ENCODE peak calls at places on chromosomes 1 and 21, in four cellular contexts. One of them, this sample, is unnamed.

GRCh38 chr1:92754000-92754787 is 30.7 kb downstream of the EVI5 start:
- DNase-seq in GM12878: no peak
- DNase-seq in H1: no peak
- DNase-seq in K562: no peak
- DNase-seq in this sample: no peak

GRCh38 chr1:16724718-16725438 is 15.4 kb upstream of the RNU1-4 start:
- DNase-seq in GM12878: no peak
- DNase-seq in H1: peak
- DNase-seq in K562: peak
- DNase-seq in this sample: no peak

GRCh38 chr1:80064524-80064923 is 1058.0 kb upstream of the ADGRL4 start:
- DNase-seq in GM12878: no peak
- DNase-seq in H1: no peak
- DNase-seq in K562: no peak
- DNase-seq in this sample: no peak

GRCh38 chr1:48688102-48688760 is 88.5 kb downstream of the BEND5 start:
- DNase-seq in GM12878: no peak
- DNase-seq in H1: no peak
- DNase-seq in K562: peak
- DNase-seq in this sample: no peak

GRCh38 chr1:24902471-24902891 is 27.6 kb downstream of the RUNX3 start:
- DNase-seq in GM12878: no peak
- DNase-seq in H1: no peak
- DNase-seq in K562: no peak
- DNase-seq in this sample: no peak

GRCh38 chr1:172172267-172172880 is 248.1 kb upstream of the C1orf105 start:
- DNase-seq in GM12878: no peak
- DNase-seq in H1: no peak
- DNase-seq in K562: no peak
- DNase-seq in this sample: no peak

GRCh38 chr1:178172939-178173338 is 79.0 kb downstream of the RASAL2 start:
- DNase-seq in GM12878: no peak
- DNase-seq in H1: no peak
- DNase-seq in K562: no peak
- DNase-seq in this sample: no peak

GRCh38 chr1:25182629-25183028 is 49.7 kb downstream of the SYF2 start:
- DNase-seq in GM12878: no peak
- DNase-seq in H1: no peak
- DNase-seq in K562: no peak
- DNase-seq in this sample: no peak

GRCh38 chr21:45405819-45406762 is 1.1 kb downstream of the COL18A1 start:
- DNase-seq in GM12878: no peak
- DNase-seq in H1: no peak
- DNase-seq in K562: peak
- DNase-seq in this sample: peak

GRCh38 chr21:15692711-15693110 is 37.1 kb upstream of the USP25 start:
- DNase-seq in GM12878: no peak
- DNase-seq in H1: no peak
- DNase-seq in K562: no peak
- DNase-seq in this sample: no peak

GRCh38 chr1:178928985-178929384 is 58.1 kb upstream of the ANGPTL1 start:
- DNase-seq in GM12878: no peak
- DNase-seq in H1: no peak
- DNase-seq in K562: no peak
- DNase-seq in this sample: no peak

GRCh38 chr1:154141240-154141639 is 13.6 kb downstream of the NUP210L start:
- DNase-seq in GM12878: no peak
- DNase-seq in H1: no peak
- DNase-seq in K562: no peak
- DNase-seq in this sample: no peak

GRCh38 chr1:23273450-23274133 is 56.3 kb upstream of the HTR1D start:
- DNase-seq in GM12878: no peak
- DNase-seq in H1: no peak
- DNase-seq in K562: peak
- DNase-seq in this sample: peak

GRCh38 chr1:205800973-205801703 is 11.9 kb downstream of the SLC41A1 start:
- DNase-seq in GM12878: no peak
- DNase-seq in H1: no peak
- DNase-seq in K562: peak
- DNase-seq in this sample: no peak

GRCh38 chr1:94325379-94326302 is 88.3 kb upstream of the ARHGAP29 start:
- DNase-seq in GM12878: no peak
- DNase-seq in H1: no peak
- DNase-seq in K562: no peak
- DNase-seq in this sample: peak

GRCh38 chr1:94323311-94324167 is 86.2 kb upstream of the ARHGAP29 start:
- DNase-seq in GM12878: no peak
- DNase-seq in H1: no peak
- DNase-seq in K562: no peak
- DNase-seq in this sample: no peak

GRCh38 chr1:94324168-94324544 is 86.8 kb upstream of the ARHGAP29 start:
- DNase-seq in GM12878: no peak
- DNase-seq in H1: no peak
- DNase-seq in K562: no peak
- DNase-seq in this sample: no peak

GRCh38 chr1:94321662-94322061 is 84.3 kb upstream of the ARHGAP29 start:
- DNase-seq in GM12878: no peak
- DNase-seq in H1: no peak
- DNase-seq in K562: no peak
- DNase-seq in this sample: no peak

DNA sequence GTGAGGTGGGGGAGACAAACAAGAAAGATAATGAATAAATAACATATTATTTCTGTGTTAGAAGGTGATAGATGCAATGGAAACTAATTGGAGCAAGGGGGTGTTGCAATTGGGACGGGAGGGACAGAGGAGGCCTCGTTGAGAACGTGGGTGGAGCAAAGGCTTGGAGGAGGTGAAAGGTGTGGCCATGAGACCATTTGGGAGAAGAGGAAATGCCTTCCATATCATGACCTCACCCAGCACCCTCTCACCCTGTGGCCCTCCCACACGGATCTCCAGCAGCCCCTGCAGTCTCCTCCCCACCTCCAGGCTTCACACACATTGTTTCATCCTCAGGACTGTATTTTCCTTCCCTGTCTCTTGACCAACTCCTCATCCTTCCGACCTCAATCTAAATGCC is 85.3 kb upstream of the ARHGAP29 start:
- DNase-seq in GM12878: no peak
- DNase-seq in H1: no peak
- DNase-seq in K562: no peak
- DNase-seq in this sample: no peak
- TF ChIP-seq TAF1 in GM12878: no peak
- TF ChIP-seq TAF1 in H1: no peak
- TF ChIP-seq TAF1 in K562: no peak
- TF ChIP-seq TAF1 in this sample: no peak

GRCh38 chr21:40902299-40902698 is 55.3 kb upstream of the DSCAM start:
- DNase-seq in GM12878: no peak
- DNase-seq in H1: no peak
- DNase-seq in K562: no peak
- DNase-seq in this sample: no peak
- TF ChIP-seq ZNF274 in GM12878: no peak
- TF ChIP-seq ZNF274 in H1: no peak
- TF ChIP-seq ZNF274 in K562: no peak
- TF ChIP-seq ZNF274 in this sample: no peak

GRCh38 chr1:156859523-156860112 is 701 bp upstream of the INSRR start:
- DNase-seq in GM12878: no peak
- DNase-seq in H1: peak
- DNase-seq in K562: no peak
- DNase-seq in this sample: no peak
- TF ChIP-seq TAF1 in GM12878: no peak
- TF ChIP-seq TAF1 in H1: no peak
- TF ChIP-seq TAF1 in K562: no peak
- TF ChIP-seq TAF1 in this sample: no peak

GRCh38 chr1:78619029-78619428 is 1.2 kb upstream of the IFI44L start:
- DNase-seq in GM12878: no peak
- DNase-seq in H1: no peak
- DNase-seq in K562: no peak
- DNase-seq in this sample: no peak
- TF ChIP-seq ZNF274 in GM12878: no peak
- TF ChIP-seq ZNF274 in H1: no peak
- TF ChIP-seq ZNF274 in K562: no peak
- TF ChIP-seq ZNF274 in this sample: no peak

GRCh38 chr1:46301406-46302090 is 1.9 kb downstream of the LRRC41 start:
- DNase-seq in GM12878: no peak
- DNase-seq in H1: peak
- DNase-seq in K562: peak
- DNase-seq in this sample: peak
- TF ChIP-seq TAF1 in GM12878: no peak
- TF ChIP-seq TAF1 in H1: no peak
- TF ChIP-seq TAF1 in K562: no peak
- TF ChIP-seq TAF1 in this sample: no peak

DNA sequence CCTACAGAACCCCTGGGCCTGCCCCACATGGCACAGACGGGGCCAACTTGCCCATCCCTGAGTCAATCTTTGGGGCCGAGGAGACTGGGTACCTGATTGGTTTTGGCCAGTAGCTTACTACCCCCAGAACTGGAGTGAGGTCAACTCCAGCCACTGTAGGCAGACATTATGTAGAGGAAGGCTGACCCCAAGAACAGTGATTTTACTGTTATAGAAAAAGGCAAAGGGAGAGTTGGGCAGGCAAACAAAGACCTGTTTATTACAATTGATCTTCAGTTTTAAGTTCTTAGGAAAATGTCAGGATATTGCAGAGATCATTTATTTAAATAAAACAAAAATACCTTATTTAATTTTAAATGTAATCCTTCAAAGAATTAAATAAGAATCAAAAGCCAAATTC is 653.8 kb downstream of the NPHP4 start:
- DNase-seq in GM12878: no peak
- DNase-seq in H1: no peak
- DNase-seq in K562: no peak
- DNase-seq in this sample: no peak
- TF ChIP-seq ZNF274 in GM12878: no peak
- TF ChIP-seq ZNF274 in H1: no peak
- TF ChIP-seq ZNF274 in K562: no peak
- TF ChIP-seq ZNF274 in this sample: no peak

DNA sequence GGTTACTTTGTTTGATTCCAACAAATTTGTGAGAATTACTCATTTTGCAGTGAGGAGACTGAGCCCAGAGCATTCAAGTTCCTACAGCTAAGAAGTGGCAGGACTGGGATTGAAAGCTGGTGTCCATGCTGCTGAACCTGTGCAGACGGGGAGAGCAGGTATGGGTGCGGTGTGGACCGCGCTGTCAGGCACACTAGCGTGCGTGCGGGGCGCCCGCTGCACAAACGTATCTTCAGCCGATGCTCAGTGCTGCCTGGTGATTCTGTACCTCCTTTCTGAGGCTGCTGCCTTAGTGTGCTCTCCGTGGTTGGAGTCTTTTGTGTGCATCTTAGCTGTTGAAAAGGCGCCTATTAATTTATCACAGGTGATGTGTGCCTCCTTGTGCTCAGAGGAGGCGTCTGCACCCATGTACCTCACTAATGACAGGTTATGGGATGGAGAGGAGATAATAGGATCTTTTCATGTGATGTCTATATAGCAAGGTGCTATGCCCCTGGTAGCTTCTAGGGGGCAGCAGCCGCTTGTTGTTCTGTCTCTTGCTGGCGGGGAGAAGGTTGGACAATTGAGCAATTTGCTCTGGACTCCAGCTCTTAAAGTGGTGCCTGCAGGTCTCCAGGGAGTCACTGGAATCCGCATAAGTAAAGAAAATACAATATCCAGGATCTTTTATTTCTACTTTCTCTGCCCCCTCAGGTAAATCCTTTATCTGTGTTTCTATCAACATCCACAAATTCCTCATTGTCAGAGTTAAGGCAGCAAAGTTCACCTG is 32.5 kb downstream of the PEX14 start:
- DNase-seq in GM12878: no peak
- DNase-seq in H1: no peak
- DNase-seq in K562: peak
- DNase-seq in this sample: peak
- TF ChIP-seq TAF1 in GM12878: no peak
- TF ChIP-seq TAF1 in H1: no peak
- TF ChIP-seq TAF1 in K562: no peak
- TF ChIP-seq TAF1 in this sample: no peak

This sample was measured in HepG2.